ENCODE peak calls at places on chromosome 5, in four cellular contexts. H is transverse colon, Q is T follicular helper cell, X is AG10803. U is an unnamed sample.

GRCh38 chr5:773517-774264 is 10.8 kb downstream of the ZDHHC11B start:
- DNase-seq in H (no peak), Q (no peak), X (no peak), U (no peak)

GRCh38 chr5:78008356-78008967 is 232.3 kb upstream of the TBCA start:
- DNase-seq in H (no peak), Q (no peak), X (peak), U (no peak)

GRCh38 chr5:6269925-6270324 is 108.4 kb downstream of the MED10 start:
- DNase-seq in H (no peak), Q (no peak), X (no peak), U (no peak)

GRCh38 chr5:112604741-112605390 is 132.8 kb upstream of the APC start:
- DNase-seq in H (no peak), Q (no peak), X (no peak), U (no peak)

GRCh38 chr5:54900906-54901725 is 84.3 kb downstream of the ESM1 start:
- DNase-seq in H (peak), Q (no peak), X (peak), U (no peak)

GRCh38 chr5:60843693-60844428 is at the start of gene ELOVL7:
- DNase-seq in H (peak), Q (no peak), X (no peak), U (no peak)

GRCh38 chr5:73031839-73032238 is 76.0 kb downstream of the FCHO2 start:
- DNase-seq in H (no peak), Q (no peak), X (peak), U (no peak)

GRCh38 chr5:1743769-1744085 is 55.9 kb downstream of the MRPL36 start:
- DNase-seq in H (no peak), Q (no peak), X (no peak), U (no peak)

GRCh38 chr5:267716-268115 is 3.7 kb upstream of the PDCD6 start:
- DNase-seq in H (no peak), Q (no peak), X (no peak), U (no peak)